ENCODE peak calls at places on chromosome 18, in seven cellular contexts. I is Panc1, N is tibial nerve, T is kidney, S is right cardiac atrium, D is A549, C is aorta. F is an unnamed sample. For H3K9me3, the result is how much of the 10 kb centered on the place peaks cover.

GRCh38 chr18:9102391-9103216 is at the start of gene NDUFV2:
- DNase-seq in D (peak), I (peak), C (peak), T (peak), N (peak), S (peak), F (peak)

GRCh38 chr18:45657357-45658335 is 42.4 kb downstream of the SLC14A2 start:
- DNase-seq in N (no peak), D (no peak), T (no peak), C (no peak), I (no peak), S (no peak), F (no peak)

GRCh38 chr18:25230658-25231326 is 121.2 kb downstream of the ZNF521 start:
- DNase-seq in C (peak), N (peak), S (peak), D (no peak), I (no peak), T (peak), F (peak)

GRCh38 chr18:10455726-10456453 is 1.5 kb downstream of the APCDD1 start:
- DNase-seq in C (no peak), S (no peak), T (no peak), I (no peak), N (no peak), D (no peak), F (no peak)

GRCh38 chr18:39297225-39297624 is 1731.6 kb upstream of the CELF4 start:
- DNase-seq in I (no peak), T (no peak), N (no peak), S (no peak), D (no peak), C (no peak), F (no peak)

GRCh38 chr18:62751341-62751821 is 36.0 kb downstream of the PHLPP1 start:
- DNase-seq in I (no peak), N (no peak), D (no peak), S (no peak), T (no peak), C (no peak), F (no peak)

GRCh38 chr18:22952525-22952924 is 19.4 kb downstream of the RBBP8 start:
- DNase-seq in C (no peak), S (no peak), T (no peak), I (no peak), N (no peak), D (no peak), F (no peak)

GRCh38 chr18:63648241-63648640 is 4.2 kb upstream of the SERPINB4 start:
- DNase-seq in S (no peak), I (no peak), N (no peak), T (no peak), D (no peak), C (no peak), F (no peak)

GRCh38 chr18:54254265-54254758 is 15.0 kb upstream of the POLI start:
- DNase-seq in N (no peak), S (peak), C (no peak), D (no peak), T (no peak), I (no peak), F (no peak)

GRCh38 chr18:22337311-22337710 is 80.4 kb downstream of the CTAGE1 start:
- DNase-seq in D (no peak), N (no peak), S (no peak), C (no peak), T (peak), I (no peak), F (no peak)

GRCh38 chr18:55249572-55249971 is 290.3 kb upstream of the CCDC68 start:
- DNase-seq in N (no peak), D (no peak), S (no peak), C (no peak), I (no peak), T (no peak), F (no peak)

GRCh38 chr18:73235491-73235890 is 367.7 kb upstream of the NETO1 start:
- DNase-seq in D (peak), T (no peak), C (no peak), S (no peak), N (no peak), I (peak), F (no peak)

GRCh38 chr18:33844232-33844631 is 266.2 kb downstream of the ASXL3 start:
- DNase-seq in S (peak), T (no peak), N (no peak), D (no peak), I (no peak), C (no peak), F (no peak)

GRCh38 chr18:44229693-44230108 is 451.0 kb upstream of the SETBP1 start:
- DNase-seq in S (peak), C (peak), I (no peak), T (peak), D (no peak), N (peak), F (peak)

GRCh38 chr18:7002107-7002506 is 115.5 kb downstream of the LAMA1 start:
- DNase-seq in C (no peak), N (no peak), S (no peak), T (no peak), I (no peak), D (no peak), F (no peak)

GRCh38 chr18:48757906-48758305 is 192.9 kb downstream of the SMAD7 start:
- DNase-seq in S (peak), C (no peak), I (no peak), N (no peak), T (peak), D (no peak), F (no peak)

GRCh38 chr18:59005266-59005665 is 134.4 kb upstream of the SEC11C start:
- DNase-seq in T (peak), S (peak), D (peak), C (peak), I (no peak), N (no peak), F (peak)

GRCh38 chr18:616380-616995 is 19.7 kb downstream of the CLUL1 start:
- DNase-seq in N (no peak), I (no peak), D (peak), T (no peak), C (no peak), S (no peak), F (no peak)

GRCh38 chr18:73503326-73503725 is 635.5 kb upstream of the NETO1 start:
- DNase-seq in T (no peak), N (no peak), S (no peak), D (no peak), C (no peak), I (no peak), F (no peak)

GRCh38 chr18:22026889-22027288 is 142.5 kb upstream of the GATA6 start:
- DNase-seq in T (no peak), C (no peak), S (no peak), D (no peak), N (no peak), I (no peak), F (no peak)

GRCh38 chr18:48946329-48946835 is 4.4 kb downstream of the SMAD7 start:
- DNase-seq in S (peak), I (no peak), N (no peak), T (no peak), D (no peak), C (no peak), F (no peak)

GRCh38 chr18:27004056-27004829 is 138.7 kb upstream of the AQP4 start:
- DNase-seq in D (no peak), C (no peak), I (no peak), T (no peak), S (no peak), N (no peak), F (no peak)

GRCh38 chr18:8937112-8937641 is 165.3 kb upstream of the NDUFV2 start:
- DNase-seq in T (no peak), N (no peak), I (no peak), S (no peak), C (no peak), D (no peak), F (no peak)

GRCh38 chr18:49672853-49673252 is 111.0 kb downstream of the LIPG start:
- DNase-seq in T (no peak), D (no peak), I (no peak), N (no peak), C (no peak), S (no peak), F (no peak)

GRCh38 chr18:59459352-59460059 is 100.4 kb upstream of the LMAN1 start:
- DNase-seq in T (no peak), S (no peak), C (no peak), I (no peak), N (no peak), D (peak), F (no peak)

GRCh38 chr18:61334951-61335736 is 1.9 kb downstream of the CDH20 start:
- DNase-seq in T (no peak), C (no peak), S (no peak), I (no peak), N (no peak), D (no peak), F (no peak)

GRCh38 chr18:74541703-74542555 is 7.6 kb downstream of the CNDP1 start:
- DNase-seq in S (no peak), D (no peak), I (no peak), T (peak), C (no peak), N (no peak), F (no peak)

GRCh38 chr18:3093624-3094354 is 80.8 kb upstream of the LPIN2 start:
- DNase-seq in C (no peak), N (no peak), T (no peak), I (no peak), D (no peak), S (no peak), F (no peak)

GRCh38 chr18:73201940-73202339 is 334.2 kb upstream of the NETO1 start:
- DNase-seq in I (no peak), T (no peak), S (no peak), D (no peak), N (no peak), C (no peak), F (no peak)

GRCh38 chr18:27712066-27712465 is 464.9 kb downstream of the CDH2 start:
- DNase-seq in C (no peak), T (no peak), N (no peak), S (peak), I (no peak), D (no peak), F (no peak)

DNA sequence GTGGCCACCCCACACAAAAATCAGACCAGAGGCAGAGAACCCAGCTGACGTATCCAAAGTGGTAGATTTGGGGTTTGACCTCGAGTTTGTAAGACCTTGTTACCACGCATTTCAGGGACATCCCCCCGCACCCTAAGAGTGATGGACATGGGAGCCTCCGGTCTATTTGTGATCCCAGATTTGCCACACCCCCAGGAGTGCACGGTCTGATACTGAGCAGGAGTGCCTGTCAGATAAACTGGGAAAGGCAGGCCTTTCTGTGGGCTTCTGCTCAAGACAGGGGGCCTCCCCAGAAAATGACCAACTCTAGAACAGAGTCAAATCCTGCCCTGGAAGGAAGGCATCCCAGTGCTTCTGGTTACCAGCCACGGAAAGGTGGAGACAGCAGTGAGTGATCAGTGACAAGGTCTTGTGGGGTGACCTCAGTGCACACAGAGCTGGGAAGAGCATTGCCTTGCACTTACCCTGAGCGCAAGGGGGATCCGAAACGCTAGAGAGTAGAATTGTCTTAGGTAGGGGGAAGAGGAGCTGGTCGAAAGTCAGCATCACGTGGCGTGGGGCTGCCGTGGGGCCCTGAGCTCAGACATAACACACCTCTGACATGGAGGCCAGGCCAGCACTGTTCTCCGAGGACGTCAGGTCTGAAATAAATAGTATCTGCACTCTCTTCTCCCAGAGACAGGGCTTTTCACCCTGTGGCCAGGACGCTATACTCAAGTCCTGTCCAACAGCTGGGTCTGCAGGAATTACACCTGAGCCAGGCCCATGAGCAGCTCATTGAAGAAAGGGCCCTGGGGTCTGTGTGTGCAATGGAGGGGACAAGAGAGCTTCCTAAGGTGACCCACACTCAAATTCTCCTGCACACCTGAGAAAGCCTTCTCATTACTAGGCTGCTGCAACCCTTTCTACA is 242.4 kb upstream of the SALL3 start:
- DNase-seq in I (no peak), T (no peak), D (no peak), S (no peak), C (no peak), N (no peak), F (no peak)
- H3K9me3 ChIP-seq in I (under half), T (under half), D (under half), S (under half), C (under half), N (under half), F (under half)

GRCh38 chr18:71322201-71322600 is 1033.4 kb downstream of the SOCS6 start:
- DNase-seq in T (no peak), S (no peak), C (no peak), I (no peak), D (no peak), N (no peak), F (no peak)

GRCh38 chr18:71326826-71327225 is 1038.0 kb downstream of the SOCS6 start:
- DNase-seq in N (no peak), I (no peak), D (no peak), S (no peak), C (no peak), T (peak), F (no peak)

GRCh38 chr18:71324356-71324755 is 1035.5 kb downstream of the SOCS6 start:
- DNase-seq in N (no peak), C (no peak), D (no peak), S (no peak), T (no peak), I (no peak), F (no peak)

DNA sequence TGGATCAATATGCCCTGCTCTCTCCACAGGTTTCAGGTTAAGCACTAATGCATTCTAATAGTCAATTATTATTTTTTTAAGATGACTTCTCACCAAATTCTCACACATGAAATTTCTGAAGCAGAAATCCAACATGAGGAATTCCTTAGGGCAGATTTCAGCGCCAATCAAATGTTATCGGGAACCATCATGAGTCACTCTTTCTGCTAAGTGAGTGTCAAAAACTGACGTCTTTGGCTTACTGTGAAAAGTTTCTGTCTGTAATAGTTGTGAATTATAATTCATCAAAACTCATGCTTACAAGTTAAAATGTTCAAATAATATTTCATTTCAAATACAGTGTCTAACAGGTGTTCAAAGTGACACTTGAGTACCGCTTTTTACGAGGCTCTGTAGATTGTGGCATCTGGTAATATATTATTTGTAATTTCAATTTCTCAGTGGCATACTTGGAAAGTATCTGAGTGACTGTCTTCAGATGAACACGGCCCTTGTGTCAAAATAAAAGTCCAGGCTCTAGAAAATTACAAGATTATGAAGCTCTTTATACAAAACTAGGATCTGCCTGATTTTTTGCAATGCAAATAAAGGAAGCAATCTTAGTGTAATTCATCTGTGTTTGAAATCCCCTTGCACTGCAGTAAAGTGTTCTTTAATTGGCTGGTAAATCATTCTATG is 1038.7 kb downstream of the SOCS6 start:
- DNase-seq in D (no peak), C (no peak), S (no peak), I (no peak), N (no peak), T (no peak), F (no peak)
- H3K9me3 ChIP-seq in D (under half), C (under half), S (under half), I (under half), N (under half), T (under half), F (under half)

GRCh38 chr18:80026363-80026762 is 7.9 kb upstream of the RBFA start:
- DNase-seq in S (no peak), N (no peak), C (no peak), D (no peak), T (no peak), I (no peak), F (no peak)

GRCh38 chr18:80023173-80023572 is 11.1 kb upstream of the RBFA start:
- DNase-seq in C (no peak), N (no peak), S (no peak), I (no peak), T (no peak), D (no peak), F (no peak)

GRCh38 chr18:80022613-80023012 is 11.6 kb upstream of the RBFA start:
- DNase-seq in S (no peak), D (no peak), I (no peak), N (no peak), T (no peak), C (no peak), F (no peak)
- H3K9me3 ChIP-seq in S (under half), D (under half), I (under half), N (under half), T (under half), C (under half), F (under half)

DNA sequence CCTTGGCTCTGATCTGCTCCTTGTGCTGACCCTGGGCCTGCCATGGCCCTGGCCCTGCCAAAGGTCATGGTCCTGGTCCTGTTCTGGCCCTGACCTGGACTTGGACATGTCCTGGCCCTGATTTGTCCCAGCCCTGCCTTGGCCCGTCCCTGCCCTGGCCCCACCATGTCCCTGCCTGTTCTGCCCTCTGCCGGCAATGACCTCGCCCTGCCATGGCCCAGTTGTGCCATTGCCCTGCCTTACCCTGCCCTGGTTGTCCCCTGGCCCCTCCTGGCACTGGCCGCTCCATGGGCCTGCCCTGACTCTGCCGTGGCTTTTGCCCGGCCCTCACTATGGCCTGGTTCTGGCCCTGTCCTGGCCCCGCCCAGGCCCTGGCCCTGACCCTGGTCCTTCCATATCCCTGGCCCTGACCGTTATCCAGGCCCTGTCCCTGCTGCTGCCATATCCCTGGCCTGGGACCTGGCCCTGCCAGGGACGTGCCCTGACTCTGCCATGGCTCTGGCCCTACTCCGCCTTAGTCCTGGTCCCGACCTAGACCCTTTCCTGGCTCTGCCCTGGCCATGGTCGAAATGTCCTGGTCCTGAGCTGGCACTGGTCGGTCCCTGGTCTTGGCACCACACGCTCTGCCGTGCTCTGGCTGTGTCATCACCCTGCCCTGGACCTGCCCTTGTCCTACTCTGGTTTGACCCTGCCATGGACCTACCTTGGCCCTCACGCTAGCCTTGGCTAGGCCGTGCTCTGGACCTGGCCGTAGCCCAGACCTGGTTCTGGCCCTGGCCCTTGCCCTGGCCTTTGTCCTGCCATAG is 6.8 kb upstream of the ANKRD62 start:
- DNase-seq in S (no peak), D (no peak), N (no peak), I (no peak), C (peak), T (no peak), F (no peak)
- H3K9me3 ChIP-seq in S (under half), D (under half), N (under half), I (under half), C (under half), T (under half), F (under half)

GRCh38 chr18:35303610-35304009 is 13.6 kb upstream of the ZSCAN30 start:
- DNase-seq in S (no peak), D (no peak), T (no peak), C (no peak), I (no peak), N (no peak), F (no peak)
- H3K9me3 ChIP-seq in S (under half), D (half or more), T (under half), C (under half), I (half or more), N (under half), F (half or more)

F was measured in tibial artery.